ENCODE peak calls at places on chromosomes 5 and 9, in five cellular contexts. One of them, this sample, is unnamed.

GRCh38 chr5:142246263-142246662 is 78.6 kb downstream of the SPRY4 start:
- DNase-seq in dorsolateral prefrontal cortex: no peak
- DNase-seq in heart left ventricle: no peak
- DNase-seq in GM13977: peak; percentile 6
- DNase-seq in stomach: peak; percentile 64
- DNase-seq in this sample: peak; percentile 28

GRCh38 chr5:96726802-96727201 is 64.6 kb downstream of the CAST start:
- DNase-seq in GM13977: no peak
- DNase-seq in heart left ventricle: no peak
- DNase-seq in dorsolateral prefrontal cortex: no peak
- DNase-seq in stomach: no peak
- DNase-seq in this sample: no peak

GRCh38 chr5:10036136-10036535 is 213.6 kb downstream of the ATPSCKMT start:
- DNase-seq in dorsolateral prefrontal cortex: no peak
- DNase-seq in heart left ventricle: no peak
- DNase-seq in GM13977: no peak
- DNase-seq in stomach: no peak
- DNase-seq in this sample: no peak

GRCh38 chr5:81577091-81577490 is 173.8 kb downstream of the SSBP2 start:
- DNase-seq in stomach: no peak
- DNase-seq in GM13977: no peak
- DNase-seq in dorsolateral prefrontal cortex: no peak
- DNase-seq in heart left ventricle: no peak
- DNase-seq in this sample: no peak

GRCh38 chr5:174612686-174613085 is 111.7 kb upstream of the MSX2 start:
- DNase-seq in GM13977: no peak
- DNase-seq in dorsolateral prefrontal cortex: no peak
- DNase-seq in heart left ventricle: no peak
- DNase-seq in stomach: no peak
- DNase-seq in this sample: no peak

GRCh38 chr9:124411514-124412227 is 3.6 kb downstream of the PSMB7 start:
- DNase-seq in GM13977: no peak
- DNase-seq in stomach: no peak
- DNase-seq in heart left ventricle: no peak
- DNase-seq in dorsolateral prefrontal cortex: no peak
- DNase-seq in this sample: no peak

GRCh38 chr5:135505973-135506372 is 29.8 kb downstream of the NEUROG1 start:
- DNase-seq in heart left ventricle: no peak
- DNase-seq in dorsolateral prefrontal cortex: no peak
- DNase-seq in GM13977: no peak
- DNase-seq in stomach: no peak
- DNase-seq in this sample: no peak

GRCh38 chr9:138063785-138064184 is 186.2 kb downstream of the CACNA1B start:
- DNase-seq in dorsolateral prefrontal cortex: no peak
- DNase-seq in GM13977: no peak
- DNase-seq in stomach: no peak
- DNase-seq in heart left ventricle: no peak
- DNase-seq in this sample: no peak

GRCh38 chr5:1013238-1013947 is 4.8 kb downstream of the NKD2 start:
- DNase-seq in heart left ventricle: no peak
- DNase-seq in dorsolateral prefrontal cortex: no peak
- DNase-seq in stomach: no peak
- DNase-seq in GM13977: no peak
- DNase-seq in this sample: no peak

GRCh38 chr5:1545798-1546355 is 22.1 kb upstream of the LPCAT1 start:
- DNase-seq in stomach: no peak
- DNase-seq in GM13977: no peak
- DNase-seq in dorsolateral prefrontal cortex: no peak
- DNase-seq in heart left ventricle: no peak
- DNase-seq in this sample: no peak

GRCh38 chr9:34430843-34431437 is 27.4 kb downstream of the FAM219A start:
- DNase-seq in heart left ventricle: peak; percentile 84
- DNase-seq in GM13977: peak; percentile 31
- DNase-seq in stomach: peak; percentile 57
- DNase-seq in dorsolateral prefrontal cortex: peak; percentile 62
- DNase-seq in this sample: peak; percentile 34

GRCh38 chr9:26744362-26744965 is 148.1 kb downstream of the CAAP1 start:
- DNase-seq in dorsolateral prefrontal cortex: no peak
- DNase-seq in GM13977: no peak
- DNase-seq in heart left ventricle: no peak
- DNase-seq in stomach: no peak
- DNase-seq in this sample: no peak

GRCh38 chr9:127974769-127975261 is 6.0 kb downstream of the EEIG1 start:
- DNase-seq in GM13977: no peak
- DNase-seq in dorsolateral prefrontal cortex: no peak
- DNase-seq in heart left ventricle: no peak
- DNase-seq in stomach: no peak
- DNase-seq in this sample: no peak

GRCh38 chr5:150946351-150946905 is 41.6 kb upstream of the ZNF300 start:
- DNase-seq in stomach: peak; percentile 54
- DNase-seq in dorsolateral prefrontal cortex: peak; percentile 66
- DNase-seq in GM13977: no peak
- DNase-seq in heart left ventricle: peak; percentile 87
- DNase-seq in this sample: peak; percentile 62

GRCh38 chr9:37329576-37329975 is 92.9 kb upstream of the GRHPR start:
- DNase-seq in heart left ventricle: no peak
- DNase-seq in stomach: no peak
- DNase-seq in GM13977: no peak
- DNase-seq in dorsolateral prefrontal cortex: no peak
- DNase-seq in this sample: no peak

GRCh38 chr5:37926732-37927131 is 86.9 kb upstream of the GDNF start:
- DNase-seq in dorsolateral prefrontal cortex: no peak
- DNase-seq in heart left ventricle: no peak
- DNase-seq in stomach: no peak
- DNase-seq in GM13977: no peak
- DNase-seq in this sample: no peak

GRCh38 chr9:34744295-34745221 is 34.6 kb upstream of the CCL21 start:
- DNase-seq in dorsolateral prefrontal cortex: no peak
- DNase-seq in GM13977: no peak
- DNase-seq in stomach: no peak
- DNase-seq in heart left ventricle: no peak
- DNase-seq in this sample: peak; percentile 60

GRCh38 chr5:219492-219891 is 1.4 kb downstream of the SDHA start:
- DNase-seq in stomach: no peak
- DNase-seq in dorsolateral prefrontal cortex: no peak
- DNase-seq in heart left ventricle: no peak
- DNase-seq in GM13977: no peak
- DNase-seq in this sample: no peak

GRCh38 chr9:131657890-131658752 is 81.8 kb downstream of the RAPGEF1 start:
- DNase-seq in dorsolateral prefrontal cortex: no peak
- DNase-seq in stomach: no peak
- DNase-seq in GM13977: no peak
- DNase-seq in heart left ventricle: no peak
- DNase-seq in this sample: peak; percentile 64

GRCh38 chr9:133440884-133441283 is 18.7 kb downstream of the ADAMTS13 start:
- DNase-seq in GM13977: peak; percentile 93
- DNase-seq in dorsolateral prefrontal cortex: no peak
- DNase-seq in heart left ventricle: no peak
- DNase-seq in stomach: no peak
- DNase-seq in this sample: no peak

GRCh38 chr9:133643978-133644760 is 8.0 kb downstream of the DBH start:
- DNase-seq in stomach: no peak
- DNase-seq in dorsolateral prefrontal cortex: no peak
- DNase-seq in heart left ventricle: no peak
- DNase-seq in GM13977: no peak
- DNase-seq in this sample: no peak

GRCh38 chr9:135245482-135246247 is 158.2 kb downstream of the OLFM1 start:
- DNase-seq in stomach: no peak
- DNase-seq in dorsolateral prefrontal cortex: no peak
- DNase-seq in heart left ventricle: no peak
- DNase-seq in GM13977: no peak
- DNase-seq in this sample: no peak

GRCh38 chr5:33370135-33370472 is 70.7 kb upstream of the TARS1 start:
- DNase-seq in heart left ventricle: no peak
- DNase-seq in dorsolateral prefrontal cortex: no peak
- DNase-seq in stomach: no peak
- DNase-seq in GM13977: no peak
- DNase-seq in this sample: no peak

GRCh38 chr9:72292184-72292787 is 72.7 kb downstream of the ZFAND5 start:
- DNase-seq in heart left ventricle: no peak
- DNase-seq in stomach: no peak
- DNase-seq in dorsolateral prefrontal cortex: no peak
- DNase-seq in GM13977: peak; percentile 32
- DNase-seq in this sample: no peak

GRCh38 chr5:153632748-153633290 is 142.3 kb downstream of the GRIA1 start:
- DNase-seq in GM13977: no peak
- DNase-seq in stomach: no peak
- DNase-seq in dorsolateral prefrontal cortex: no peak
- DNase-seq in heart left ventricle: no peak
- DNase-seq in this sample: no peak

GRCh38 chr5:65916636-65917035 is 9.7 kb upstream of the ERBIN start:
- DNase-seq in GM13977: no peak
- DNase-seq in heart left ventricle: no peak
- DNase-seq in dorsolateral prefrontal cortex: no peak
- DNase-seq in stomach: no peak
- DNase-seq in this sample: no peak

GRCh38 chr9:135992486-135993408 is 31.6 kb upstream of the UBAC1 start:
- DNase-seq in heart left ventricle: peak; percentile 89
- DNase-seq in dorsolateral prefrontal cortex: no peak
- DNase-seq in GM13977: peak; percentile 72
- DNase-seq in stomach: peak; percentile 75
- DNase-seq in this sample: peak; percentile 66

GRCh38 chr5:72308853-72309191 is 11.2 kb downstream of the MRPS27 start:
- DNase-seq in heart left ventricle: no peak
- DNase-seq in dorsolateral prefrontal cortex: no peak
- DNase-seq in stomach: no peak
- DNase-seq in GM13977: no peak
- DNase-seq in this sample: no peak

GRCh38 chr9:78601957-78602565 is 305.1 kb downstream of the PSAT1 start:
- DNase-seq in dorsolateral prefrontal cortex: no peak
- DNase-seq in GM13977: peak; percentile 23
- DNase-seq in stomach: no peak
- DNase-seq in heart left ventricle: no peak
- DNase-seq in this sample: no peak

GRCh38 chr9:70765935-70766334 is 351.5 kb upstream of the KLF9 start:
- DNase-seq in dorsolateral prefrontal cortex: no peak
- DNase-seq in stomach: no peak
- DNase-seq in heart left ventricle: no peak
- DNase-seq in GM13977: no peak
- DNase-seq in this sample: no peak

GRCh38 chr5:150080696-150081435 is 5.5 kb downstream of the CSF1R start:
- DNase-seq in dorsolateral prefrontal cortex: no peak
- DNase-seq in stomach: peak; percentile 16
- DNase-seq in heart left ventricle: peak; percentile 7
- DNase-seq in GM13977: peak; percentile 16
- DNase-seq in this sample: no peak

GRCh38 chr5:160460377-160461049 is 38.9 kb downstream of the PTTG1 start:
- DNase-seq in heart left ventricle: no peak
- DNase-seq in GM13977: no peak
- DNase-seq in stomach: no peak
- DNase-seq in dorsolateral prefrontal cortex: no peak
- DNase-seq in this sample: no peak
- TF ChIP-seq CTCF in heart left ventricle: no peak
- TF ChIP-seq CTCF in GM13977: peak; percentile 7
- TF ChIP-seq CTCF in stomach: no peak
- TF ChIP-seq CTCF in dorsolateral prefrontal cortex: no peak
- TF ChIP-seq CTCF in this sample: no peak

DNA sequence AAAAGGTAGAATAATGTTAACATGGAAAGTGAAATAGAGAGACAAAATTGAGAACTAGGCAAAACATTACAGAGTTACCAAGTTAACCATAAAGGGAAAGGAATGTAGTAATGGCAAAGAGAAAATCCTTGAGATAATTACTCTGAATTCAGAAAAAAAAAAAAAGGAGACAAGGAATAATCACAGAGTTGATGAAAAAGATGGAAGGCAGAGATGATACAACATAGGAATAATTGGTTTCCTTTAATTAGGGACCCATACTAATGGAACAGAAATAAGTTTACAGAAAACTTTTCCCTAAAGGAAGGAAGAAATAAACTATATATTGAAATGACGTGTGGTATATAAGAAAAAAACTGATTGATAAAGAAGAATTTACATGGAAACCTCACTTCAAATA is 254.1 kb upstream of the FBXL7 start:
- DNase-seq in stomach: no peak
- DNase-seq in dorsolateral prefrontal cortex: no peak
- DNase-seq in GM13977: no peak
- DNase-seq in heart left ventricle: no peak
- DNase-seq in this sample: no peak
- TF ChIP-seq CTCF in stomach: no peak
- TF ChIP-seq CTCF in dorsolateral prefrontal cortex: no peak
- TF ChIP-seq CTCF in GM13977: no peak
- TF ChIP-seq CTCF in heart left ventricle: no peak
- TF ChIP-seq CTCF in this sample: no peak

GRCh38 chr5:95172659-95173058 is 112.2 kb downstream of the MCTP1 start:
- DNase-seq in dorsolateral prefrontal cortex: no peak
- DNase-seq in heart left ventricle: no peak
- DNase-seq in GM13977: no peak
- DNase-seq in stomach: no peak
- DNase-seq in this sample: no peak

GRCh38 chr5:95181650-95182049 is 103.2 kb downstream of the MCTP1 start:
- DNase-seq in heart left ventricle: no peak
- DNase-seq in stomach: no peak
- DNase-seq in GM13977: no peak
- DNase-seq in dorsolateral prefrontal cortex: no peak
- DNase-seq in this sample: no peak

DNA sequence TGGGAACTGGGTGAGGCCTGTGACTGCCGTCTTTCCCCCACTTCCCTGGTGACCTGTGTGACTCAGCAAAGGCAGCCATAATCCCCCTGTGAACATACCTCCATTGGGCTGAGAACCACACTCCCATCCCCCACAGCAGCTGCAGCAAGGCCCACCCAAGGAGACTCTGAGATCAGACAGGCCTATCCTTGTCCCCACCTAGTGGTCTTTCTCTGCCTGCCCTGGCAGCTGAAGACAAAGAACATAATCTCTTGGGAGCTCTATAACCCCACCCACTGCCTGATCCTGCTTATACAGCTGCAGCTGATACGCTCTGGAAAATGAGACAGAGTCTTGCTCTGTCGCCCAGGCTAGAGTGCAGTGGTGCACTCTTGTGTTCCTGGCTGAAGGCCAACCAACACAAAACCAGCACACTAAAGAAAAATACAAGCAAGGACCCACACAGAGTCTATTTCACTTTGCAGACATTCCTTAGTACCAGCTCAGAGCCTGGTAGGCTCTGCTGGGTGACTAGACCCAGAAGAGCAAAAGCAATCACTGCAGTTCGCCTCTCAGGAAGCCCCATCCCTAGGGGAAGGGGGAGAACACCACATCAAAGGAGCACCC is 106.7 kb downstream of the MCTP1 start:
- DNase-seq in dorsolateral prefrontal cortex: no peak
- DNase-seq in stomach: no peak
- DNase-seq in GM13977: no peak
- DNase-seq in heart left ventricle: no peak
- DNase-seq in this sample: no peak
- TF ChIP-seq CTCF in dorsolateral prefrontal cortex: no peak
- TF ChIP-seq CTCF in stomach: no peak
- TF ChIP-seq CTCF in GM13977: no peak
- TF ChIP-seq CTCF in heart left ventricle: no peak
- TF ChIP-seq CTCF in this sample: no peak

DNA sequence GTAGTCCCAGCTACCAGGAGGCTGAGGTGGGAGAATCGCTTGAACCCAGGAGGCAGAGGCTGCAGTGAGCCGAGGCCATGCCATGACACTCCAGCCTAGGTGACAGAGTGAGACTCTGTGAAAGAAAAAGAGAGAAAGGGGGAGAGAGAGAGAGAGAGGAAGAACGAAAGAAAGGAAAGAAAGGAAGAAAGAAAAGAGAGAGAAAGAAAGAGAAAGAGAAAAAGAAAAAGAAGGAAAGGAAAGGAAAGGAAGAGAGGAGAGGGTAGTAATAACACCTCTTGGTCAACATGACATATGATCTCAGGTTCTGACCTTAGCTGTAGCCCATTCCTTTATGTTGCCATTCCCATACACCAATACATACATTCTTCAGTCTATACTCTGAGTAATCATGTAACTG is 14.1 kb downstream of the FBXW11 start:
- DNase-seq in heart left ventricle: no peak
- DNase-seq in GM13977: no peak
- DNase-seq in dorsolateral prefrontal cortex: no peak
- DNase-seq in stomach: no peak
- DNase-seq in this sample: no peak
- TF ChIP-seq CTCF in heart left ventricle: no peak
- TF ChIP-seq CTCF in GM13977: no peak
- TF ChIP-seq CTCF in dorsolateral prefrontal cortex: no peak
- TF ChIP-seq CTCF in stomach: no peak
- TF ChIP-seq CTCF in this sample: no peak

This sample was measured in prostate gland.